ENCODE peak calls at places on chromosomes 12 and 14, in eight cellular contexts. One of them, this sample, is unnamed.

GRCh38 chr14:65482769-65483438 is 70.4 kb downstream of the FUT8 start:
- DNase-seq in activated CD8-positive, alpha-beta memory T cell treated with anti-CD3 and anti-CD28 coated beads, Interleukin-2, amount 50 U/mL, for 48 hours: no peak
- DNase-seq in NCI-H1417 treated with DMSO at 0.1 percent for 48 hours: no peak
- DNase-seq in GM23338: peak
- DNase-seq in glutamatergic neuron: no peak
- DNase-seq in NCI-H1105: no peak
- DNase-seq in bronchial epithelial cell: no peak
- DNase-seq in activated naive CD4-positive, alpha-beta T cell: no peak
- DNase-seq in this sample: no peak

GRCh38 chr12:121781751-121782615 is 11.5 kb downstream of the RHOF start:
- DNase-seq in activated CD8-positive, alpha-beta memory T cell treated with anti-CD3 and anti-CD28 coated beads, Interleukin-2, amount 50 U/mL, for 48 hours: peak
- DNase-seq in NCI-H1417 treated with DMSO at 0.1 percent for 48 hours: no peak
- DNase-seq in GM23338: no peak
- DNase-seq in glutamatergic neuron: no peak
- DNase-seq in NCI-H1105: no peak
- DNase-seq in bronchial epithelial cell: peak
- DNase-seq in activated naive CD4-positive, alpha-beta T cell: no peak
- DNase-seq in this sample: no peak

GRCh38 chr12:126708492-126708896 is 1558.5 kb upstream of the TMEM132C start:
- DNase-seq in activated CD8-positive, alpha-beta memory T cell treated with anti-CD3 and anti-CD28 coated beads, Interleukin-2, amount 50 U/mL, for 48 hours: no peak
- DNase-seq in NCI-H1417 treated with DMSO at 0.1 percent for 48 hours: no peak
- DNase-seq in GM23338: no peak
- DNase-seq in glutamatergic neuron: no peak
- DNase-seq in NCI-H1105: no peak
- DNase-seq in bronchial epithelial cell: no peak
- DNase-seq in activated naive CD4-positive, alpha-beta T cell: no peak
- DNase-seq in this sample: no peak

GRCh38 chr12:98635657-98636323 is 8.8 kb downstream of the IKBIP start:
- DNase-seq in activated CD8-positive, alpha-beta memory T cell treated with anti-CD3 and anti-CD28 coated beads, Interleukin-2, amount 50 U/mL, for 48 hours: no peak
- DNase-seq in NCI-H1417 treated with DMSO at 0.1 percent for 48 hours: no peak
- DNase-seq in GM23338: peak
- DNase-seq in glutamatergic neuron: no peak
- DNase-seq in NCI-H1105: peak
- DNase-seq in bronchial epithelial cell: peak
- DNase-seq in activated naive CD4-positive, alpha-beta T cell: no peak
- DNase-seq in this sample: no peak

GRCh38 chr12:57151741-57152407 is 4.5 kb upstream of the LRP1-AS start:
- DNase-seq in activated CD8-positive, alpha-beta memory T cell treated with anti-CD3 and anti-CD28 coated beads, Interleukin-2, amount 50 U/mL, for 48 hours: no peak
- DNase-seq in NCI-H1417 treated with DMSO at 0.1 percent for 48 hours: no peak
- DNase-seq in GM23338: no peak
- DNase-seq in glutamatergic neuron: no peak
- DNase-seq in NCI-H1105: no peak
- DNase-seq in bronchial epithelial cell: peak
- DNase-seq in activated naive CD4-positive, alpha-beta T cell: no peak
- DNase-seq in this sample: no peak

GRCh38 chr12:104057771-104058197 is 6.5 kb upstream of the HCFC2 start:
- DNase-seq in activated CD8-positive, alpha-beta memory T cell treated with anti-CD3 and anti-CD28 coated beads, Interleukin-2, amount 50 U/mL, for 48 hours: no peak
- DNase-seq in NCI-H1417 treated with DMSO at 0.1 percent for 48 hours: no peak
- DNase-seq in GM23338: peak
- DNase-seq in glutamatergic neuron: no peak
- DNase-seq in NCI-H1105: peak
- DNase-seq in bronchial epithelial cell: peak
- DNase-seq in activated naive CD4-positive, alpha-beta T cell: no peak
- DNase-seq in this sample: no peak

GRCh38 chr12:53569174-53569557 is 57.0 kb downstream of the ATF7 start:
- DNase-seq in activated CD8-positive, alpha-beta memory T cell treated with anti-CD3 and anti-CD28 coated beads, Interleukin-2, amount 50 U/mL, for 48 hours: no peak
- DNase-seq in NCI-H1417 treated with DMSO at 0.1 percent for 48 hours: no peak
- DNase-seq in GM23338: peak
- DNase-seq in glutamatergic neuron: no peak
- DNase-seq in NCI-H1105: no peak
- DNase-seq in bronchial epithelial cell: peak
- DNase-seq in activated naive CD4-positive, alpha-beta T cell: no peak
- DNase-seq in this sample: no peak

GRCh38 chr12:39314547-39314946 is 128.4 kb downstream of the KIF21A start:
- DNase-seq in activated CD8-positive, alpha-beta memory T cell treated with anti-CD3 and anti-CD28 coated beads, Interleukin-2, amount 50 U/mL, for 48 hours: no peak
- DNase-seq in NCI-H1417 treated with DMSO at 0.1 percent for 48 hours: no peak
- DNase-seq in GM23338: no peak
- DNase-seq in glutamatergic neuron: no peak
- DNase-seq in NCI-H1105: no peak
- DNase-seq in bronchial epithelial cell: no peak
- DNase-seq in activated naive CD4-positive, alpha-beta T cell: no peak
- DNase-seq in this sample: no peak

GRCh38 chr14:105666420-105666819 is 140.0 kb downstream of the TMEM121 start:
- DNase-seq in activated CD8-positive, alpha-beta memory T cell treated with anti-CD3 and anti-CD28 coated beads, Interleukin-2, amount 50 U/mL, for 48 hours: peak
- DNase-seq in NCI-H1417 treated with DMSO at 0.1 percent for 48 hours: no peak
- DNase-seq in GM23338: no peak
- DNase-seq in glutamatergic neuron: no peak
- DNase-seq in NCI-H1105: no peak
- DNase-seq in bronchial epithelial cell: no peak
- DNase-seq in activated naive CD4-positive, alpha-beta T cell: no peak
- DNase-seq in this sample: no peak

GRCh38 chr12:93879476-93880376 is 202.6 kb downstream of the CRADD start:
- DNase-seq in activated CD8-positive, alpha-beta memory T cell treated with anti-CD3 and anti-CD28 coated beads, Interleukin-2, amount 50 U/mL, for 48 hours: no peak
- DNase-seq in NCI-H1417 treated with DMSO at 0.1 percent for 48 hours: no peak
- DNase-seq in GM23338: no peak
- DNase-seq in glutamatergic neuron: no peak
- DNase-seq in NCI-H1105: no peak
- DNase-seq in bronchial epithelial cell: no peak
- DNase-seq in activated naive CD4-positive, alpha-beta T cell: no peak
- DNase-seq in this sample: no peak

GRCh38 chr12:22266101-22266500 is 68.4 kb downstream of the ST8SIA1 start:
- DNase-seq in activated CD8-positive, alpha-beta memory T cell treated with anti-CD3 and anti-CD28 coated beads, Interleukin-2, amount 50 U/mL, for 48 hours: no peak
- DNase-seq in NCI-H1417 treated with DMSO at 0.1 percent for 48 hours: no peak
- DNase-seq in GM23338: no peak
- DNase-seq in glutamatergic neuron: no peak
- DNase-seq in NCI-H1105: no peak
- DNase-seq in bronchial epithelial cell: no peak
- DNase-seq in activated naive CD4-positive, alpha-beta T cell: no peak
- DNase-seq in this sample: no peak

GRCh38 chr12:6821271-6821673 is 349 bp upstream of the GPR162 start:
- DNase-seq in activated CD8-positive, alpha-beta memory T cell treated with anti-CD3 and anti-CD28 coated beads, Interleukin-2, amount 50 U/mL, for 48 hours: no peak
- DNase-seq in NCI-H1417 treated with DMSO at 0.1 percent for 48 hours: peak
- DNase-seq in GM23338: peak
- DNase-seq in glutamatergic neuron: peak
- DNase-seq in NCI-H1105: peak
- DNase-seq in bronchial epithelial cell: peak
- DNase-seq in activated naive CD4-positive, alpha-beta T cell: no peak
- DNase-seq in this sample: no peak

GRCh38 chr12:62813031-62813829 is 121.7 kb downstream of the PPM1H start:
- DNase-seq in activated CD8-positive, alpha-beta memory T cell treated with anti-CD3 and anti-CD28 coated beads, Interleukin-2, amount 50 U/mL, for 48 hours: peak
- DNase-seq in NCI-H1417 treated with DMSO at 0.1 percent for 48 hours: no peak
- DNase-seq in GM23338: peak
- DNase-seq in glutamatergic neuron: peak
- DNase-seq in NCI-H1105: no peak
- DNase-seq in bronchial epithelial cell: peak
- DNase-seq in activated naive CD4-positive, alpha-beta T cell: no peak
- DNase-seq in this sample: no peak

GRCh38 chr14:50064993-50065392 is 51.4 kb downstream of the VCPKMT start:
- DNase-seq in activated CD8-positive, alpha-beta memory T cell treated with anti-CD3 and anti-CD28 coated beads, Interleukin-2, amount 50 U/mL, for 48 hours: peak
- DNase-seq in NCI-H1417 treated with DMSO at 0.1 percent for 48 hours: no peak
- DNase-seq in GM23338: no peak
- DNase-seq in glutamatergic neuron: no peak
- DNase-seq in NCI-H1105: no peak
- DNase-seq in bronchial epithelial cell: peak
- DNase-seq in activated naive CD4-positive, alpha-beta T cell: no peak
- DNase-seq in this sample: no peak

GRCh38 chr14:48417715-48418500 is 742.5 kb upstream of the MDGA2 start:
- DNase-seq in activated CD8-positive, alpha-beta memory T cell treated with anti-CD3 and anti-CD28 coated beads, Interleukin-2, amount 50 U/mL, for 48 hours: no peak
- DNase-seq in NCI-H1417 treated with DMSO at 0.1 percent for 48 hours: no peak
- DNase-seq in GM23338: peak
- DNase-seq in glutamatergic neuron: no peak
- DNase-seq in NCI-H1105: no peak
- DNase-seq in bronchial epithelial cell: no peak
- DNase-seq in activated naive CD4-positive, alpha-beta T cell: no peak
- DNase-seq in this sample: no peak

GRCh38 chr14:55272922-55273321 is 1.7 kb downstream of the FBXO34 start:
- DNase-seq in activated CD8-positive, alpha-beta memory T cell treated with anti-CD3 and anti-CD28 coated beads, Interleukin-2, amount 50 U/mL, for 48 hours: no peak
- DNase-seq in NCI-H1417 treated with DMSO at 0.1 percent for 48 hours: no peak
- DNase-seq in GM23338: no peak
- DNase-seq in glutamatergic neuron: no peak
- DNase-seq in NCI-H1105: no peak
- DNase-seq in bronchial epithelial cell: peak
- DNase-seq in activated naive CD4-positive, alpha-beta T cell: no peak
- DNase-seq in this sample: no peak

GRCh38 chr12:91654087-91654486 is 471.5 kb upstream of the DCN start:
- DNase-seq in activated CD8-positive, alpha-beta memory T cell treated with anti-CD3 and anti-CD28 coated beads, Interleukin-2, amount 50 U/mL, for 48 hours: no peak
- DNase-seq in NCI-H1417 treated with DMSO at 0.1 percent for 48 hours: no peak
- DNase-seq in GM23338: no peak
- DNase-seq in glutamatergic neuron: no peak
- DNase-seq in NCI-H1105: no peak
- DNase-seq in bronchial epithelial cell: no peak
- DNase-seq in activated naive CD4-positive, alpha-beta T cell: no peak
- DNase-seq in this sample: no peak

GRCh38 chr12:29908154-29908553 is 124.4 kb upstream of the TMTC1 start:
- DNase-seq in activated CD8-positive, alpha-beta memory T cell treated with anti-CD3 and anti-CD28 coated beads, Interleukin-2, amount 50 U/mL, for 48 hours: no peak
- DNase-seq in NCI-H1417 treated with DMSO at 0.1 percent for 48 hours: no peak
- DNase-seq in GM23338: no peak
- DNase-seq in glutamatergic neuron: no peak
- DNase-seq in NCI-H1105: no peak
- DNase-seq in bronchial epithelial cell: no peak
- DNase-seq in activated naive CD4-positive, alpha-beta T cell: no peak
- DNase-seq in this sample: no peak

GRCh38 chr12:53561590-53561953 is 54.3 kb upstream of the NPFF start:
- DNase-seq in activated CD8-positive, alpha-beta memory T cell treated with anti-CD3 and anti-CD28 coated beads, Interleukin-2, amount 50 U/mL, for 48 hours: no peak
- DNase-seq in NCI-H1417 treated with DMSO at 0.1 percent for 48 hours: no peak
- DNase-seq in GM23338: no peak
- DNase-seq in glutamatergic neuron: no peak
- DNase-seq in NCI-H1105: no peak
- DNase-seq in bronchial epithelial cell: peak
- DNase-seq in activated naive CD4-positive, alpha-beta T cell: no peak
- DNase-seq in this sample: no peak

GRCh38 chr14:84760506-84760905 is 769.4 kb upstream of the FLRT2 start:
- DNase-seq in activated CD8-positive, alpha-beta memory T cell treated with anti-CD3 and anti-CD28 coated beads, Interleukin-2, amount 50 U/mL, for 48 hours: no peak
- DNase-seq in NCI-H1417 treated with DMSO at 0.1 percent for 48 hours: no peak
- DNase-seq in GM23338: no peak
- DNase-seq in glutamatergic neuron: no peak
- DNase-seq in NCI-H1105: no peak
- DNase-seq in bronchial epithelial cell: no peak
- DNase-seq in activated naive CD4-positive, alpha-beta T cell: no peak
- DNase-seq in this sample: no peak

GRCh38 chr12:54140958-54141388 is 47.8 kb downstream of the SMUG1 start:
- DNase-seq in activated CD8-positive, alpha-beta memory T cell treated with anti-CD3 and anti-CD28 coated beads, Interleukin-2, amount 50 U/mL, for 48 hours: no peak
- DNase-seq in NCI-H1417 treated with DMSO at 0.1 percent for 48 hours: no peak
- DNase-seq in GM23338: peak
- DNase-seq in glutamatergic neuron: no peak
- DNase-seq in NCI-H1105: no peak
- DNase-seq in bronchial epithelial cell: no peak
- DNase-seq in activated naive CD4-positive, alpha-beta T cell: no peak
- DNase-seq in this sample: no peak

GRCh38 chr14:56331815-56332214 is 213.6 kb downstream of the PELI2 start:
- DNase-seq in activated CD8-positive, alpha-beta memory T cell treated with anti-CD3 and anti-CD28 coated beads, Interleukin-2, amount 50 U/mL, for 48 hours: no peak
- DNase-seq in NCI-H1417 treated with DMSO at 0.1 percent for 48 hours: no peak
- DNase-seq in GM23338: no peak
- DNase-seq in glutamatergic neuron: no peak
- DNase-seq in NCI-H1105: peak
- DNase-seq in bronchial epithelial cell: no peak
- DNase-seq in activated naive CD4-positive, alpha-beta T cell: no peak
- DNase-seq in this sample: no peak

GRCh38 chr14:92584221-92584620 is 70.6 kb downstream of the RIN3 start:
- DNase-seq in activated CD8-positive, alpha-beta memory T cell treated with anti-CD3 and anti-CD28 coated beads, Interleukin-2, amount 50 U/mL, for 48 hours: no peak
- DNase-seq in NCI-H1417 treated with DMSO at 0.1 percent for 48 hours: no peak
- DNase-seq in GM23338: no peak
- DNase-seq in glutamatergic neuron: no peak
- DNase-seq in NCI-H1105: no peak
- DNase-seq in bronchial epithelial cell: no peak
- DNase-seq in activated naive CD4-positive, alpha-beta T cell: no peak
- DNase-seq in this sample: no peak

GRCh38 chr12:113932411-113933196 is 33.5 kb downstream of the RBM19 start:
- DNase-seq in activated CD8-positive, alpha-beta memory T cell treated with anti-CD3 and anti-CD28 coated beads, Interleukin-2, amount 50 U/mL, for 48 hours: no peak
- DNase-seq in NCI-H1417 treated with DMSO at 0.1 percent for 48 hours: no peak
- DNase-seq in GM23338: peak
- DNase-seq in glutamatergic neuron: peak
- DNase-seq in NCI-H1105: no peak
- DNase-seq in bronchial epithelial cell: no peak
- DNase-seq in activated naive CD4-positive, alpha-beta T cell: no peak
- DNase-seq in this sample: no peak

GRCh38 chr12:6347367-6348338 is 5.8 kb upstream of the TNFRSF1A start:
- DNase-seq in activated CD8-positive, alpha-beta memory T cell treated with anti-CD3 and anti-CD28 coated beads, Interleukin-2, amount 50 U/mL, for 48 hours: no peak
- DNase-seq in NCI-H1417 treated with DMSO at 0.1 percent for 48 hours: no peak
- DNase-seq in GM23338: no peak
- DNase-seq in glutamatergic neuron: no peak
- DNase-seq in NCI-H1105: no peak
- DNase-seq in bronchial epithelial cell: no peak
- DNase-seq in activated naive CD4-positive, alpha-beta T cell: no peak
- DNase-seq in this sample: no peak

GRCh38 chr12:117134059-117134458 is 34.8 kb upstream of the TESC start:
- DNase-seq in activated CD8-positive, alpha-beta memory T cell treated with anti-CD3 and anti-CD28 coated beads, Interleukin-2, amount 50 U/mL, for 48 hours: peak
- DNase-seq in NCI-H1417 treated with DMSO at 0.1 percent for 48 hours: no peak
- DNase-seq in GM23338: no peak
- DNase-seq in glutamatergic neuron: no peak
- DNase-seq in NCI-H1105: no peak
- DNase-seq in bronchial epithelial cell: no peak
- DNase-seq in activated naive CD4-positive, alpha-beta T cell: no peak
- DNase-seq in this sample: no peak

GRCh38 chr14:71620401-71620800 is 311.8 kb upstream of the RGS6 start:
- DNase-seq in activated CD8-positive, alpha-beta memory T cell treated with anti-CD3 and anti-CD28 coated beads, Interleukin-2, amount 50 U/mL, for 48 hours: no peak
- DNase-seq in NCI-H1417 treated with DMSO at 0.1 percent for 48 hours: no peak
- DNase-seq in GM23338: no peak
- DNase-seq in glutamatergic neuron: no peak
- DNase-seq in NCI-H1105: no peak
- DNase-seq in bronchial epithelial cell: peak
- DNase-seq in activated naive CD4-positive, alpha-beta T cell: no peak
- DNase-seq in this sample: no peak

GRCh38 chr12:101713059-101713682 is 15.7 kb downstream of the CHPT1 start:
- DNase-seq in activated CD8-positive, alpha-beta memory T cell treated with anti-CD3 and anti-CD28 coated beads, Interleukin-2, amount 50 U/mL, for 48 hours: no peak
- DNase-seq in NCI-H1417 treated with DMSO at 0.1 percent for 48 hours: no peak
- DNase-seq in GM23338: no peak
- DNase-seq in glutamatergic neuron: no peak
- DNase-seq in NCI-H1105: no peak
- DNase-seq in bronchial epithelial cell: no peak
- DNase-seq in activated naive CD4-positive, alpha-beta T cell: no peak
- DNase-seq in this sample: peak

GRCh38 chr12:132246997-132247717 is 82.2 kb downstream of the GALNT9 start:
- DNase-seq in activated CD8-positive, alpha-beta memory T cell treated with anti-CD3 and anti-CD28 coated beads, Interleukin-2, amount 50 U/mL, for 48 hours: no peak
- DNase-seq in NCI-H1417 treated with DMSO at 0.1 percent for 48 hours: no peak
- DNase-seq in GM23338: no peak
- DNase-seq in glutamatergic neuron: peak
- DNase-seq in NCI-H1105: no peak
- DNase-seq in bronchial epithelial cell: no peak
- DNase-seq in activated naive CD4-positive, alpha-beta T cell: no peak
- DNase-seq in this sample: no peak

GRCh38 chr14:38286481-38286880 is 30.6 kb upstream of the CLEC14A start:
- DNase-seq in activated CD8-positive, alpha-beta memory T cell treated with anti-CD3 and anti-CD28 coated beads, Interleukin-2, amount 50 U/mL, for 48 hours: no peak
- DNase-seq in NCI-H1417 treated with DMSO at 0.1 percent for 48 hours: no peak
- DNase-seq in GM23338: no peak
- DNase-seq in glutamatergic neuron: no peak
- DNase-seq in NCI-H1105: no peak
- DNase-seq in bronchial epithelial cell: no peak
- DNase-seq in activated naive CD4-positive, alpha-beta T cell: no peak
- DNase-seq in this sample: no peak

GRCh38 chr12:48969847-48970701 is 1.5 kb downstream of the WNT10B start:
- DNase-seq in activated CD8-positive, alpha-beta memory T cell treated with anti-CD3 and anti-CD28 coated beads, Interleukin-2, amount 50 U/mL, for 48 hours: no peak
- DNase-seq in NCI-H1417 treated with DMSO at 0.1 percent for 48 hours: no peak
- DNase-seq in GM23338: peak
- DNase-seq in glutamatergic neuron: peak
- DNase-seq in NCI-H1105: no peak
- DNase-seq in bronchial epithelial cell: no peak
- DNase-seq in activated naive CD4-positive, alpha-beta T cell: no peak
- DNase-seq in this sample: peak

GRCh38 chr14:101535808-101536207 is 25.5 kb upstream of the DIO3 start:
- DNase-seq in activated CD8-positive, alpha-beta memory T cell treated with anti-CD3 and anti-CD28 coated beads, Interleukin-2, amount 50 U/mL, for 48 hours: no peak
- DNase-seq in NCI-H1417 treated with DMSO at 0.1 percent for 48 hours: no peak
- DNase-seq in GM23338: no peak
- DNase-seq in glutamatergic neuron: no peak
- DNase-seq in NCI-H1105: no peak
- DNase-seq in bronchial epithelial cell: no peak
- DNase-seq in activated naive CD4-positive, alpha-beta T cell: no peak
- DNase-seq in this sample: no peak

GRCh38 chr12:42571327-42572009 is 18.1 kb downstream of the PRICKLE1 start:
- DNase-seq in activated CD8-positive, alpha-beta memory T cell treated with anti-CD3 and anti-CD28 coated beads, Interleukin-2, amount 50 U/mL, for 48 hours: no peak
- DNase-seq in NCI-H1417 treated with DMSO at 0.1 percent for 48 hours: no peak
- DNase-seq in GM23338: peak
- DNase-seq in glutamatergic neuron: no peak
- DNase-seq in NCI-H1105: no peak
- DNase-seq in bronchial epithelial cell: no peak
- DNase-seq in activated naive CD4-positive, alpha-beta T cell: no peak
- DNase-seq in this sample: no peak

GRCh38 chr12:92393504-92393903 is 247.9 kb upstream of the BTG1 start:
- DNase-seq in activated CD8-positive, alpha-beta memory T cell treated with anti-CD3 and anti-CD28 coated beads, Interleukin-2, amount 50 U/mL, for 48 hours: peak
- DNase-seq in NCI-H1417 treated with DMSO at 0.1 percent for 48 hours: no peak
- DNase-seq in GM23338: no peak
- DNase-seq in glutamatergic neuron: no peak
- DNase-seq in NCI-H1105: no peak
- DNase-seq in bronchial epithelial cell: no peak
- DNase-seq in activated naive CD4-positive, alpha-beta T cell: no peak
- DNase-seq in this sample: no peak

This sample was measured in HuH-7.5.